ENCODE peak calls at places on chromosomes 13 and 19, in nine cellular contexts. M is T-cell; C is HTR-8/SVneo; W is stimulated activated CD4-positive, alpha-beta T cell treated with anti-CD3 and anti-CD28 coated beads, Interleukin-2, amount 100 ng/mL, for 4 hours; U is NCI-H524; Y is GM18507; O is stimulated activated naive CD4-positive, alpha-beta T cell; V is amygdala; A is ACHN. P is an unnamed sample.

GRCh38 chr19:5719274-5719960 is 529 bp downstream of the LONP1 start:
- DNase-seq in M (no peak), C (no peak), W (no peak), U (no peak), Y (no peak), O (no peak), V (no peak), A (peak), P (peak)

GRCh38 chr19:18428837-18429674 is 8.9 kb downstream of the ISYNA1 start:
- DNase-seq in M (peak), C (no peak), W (peak), U (peak), Y (peak), O (peak), V (peak), A (no peak), P (peak)

GRCh38 chr19:13794388-13794751 is 873 bp upstream of the ZSWIM4 start:
- DNase-seq in M (no peak), C (peak), W (no peak), U (no peak), Y (no peak), O (peak), V (no peak), A (peak), P (peak)

GRCh38 chr13:32430018-32430747 is 2.3 kb upstream of the N4BP2L1 start:
- DNase-seq in M (no peak), C (no peak), W (no peak), U (no peak), Y (no peak), O (no peak), V (no peak), A (no peak), P (no peak)

GRCh38 chr19:1017115-1017905 is 3.6 kb downstream of the TMEM259 start:
- DNase-seq in M (no peak), C (no peak), W (no peak), U (no peak), Y (no peak), O (no peak), V (no peak), A (no peak), P (peak)

GRCh38 chr13:47215741-47216140 is 318.9 kb upstream of the HTR2A start:
- DNase-seq in M (no peak), C (peak), W (no peak), U (no peak), Y (no peak), O (no peak), V (no peak), A (peak), P (peak)

GRCh38 chr19:43667524-43668405 is 2.2 kb downstream of the PLAUR start:
- DNase-seq in M (no peak), C (no peak), W (no peak), U (peak), Y (no peak), O (no peak), V (no peak), A (no peak), P (no peak)

GRCh38 chr13:40146063-40146462 is 490.6 kb downstream of the COG6 start:
- DNase-seq in M (no peak), C (no peak), W (no peak), U (no peak), Y (no peak), O (no peak), V (no peak), A (no peak), P (peak)

GRCh38 chr19:45279587-45280192 is 28.6 kb downstream of the MARK4 start:
- DNase-seq in M (no peak), C (no peak), W (no peak), U (no peak), Y (no peak), O (no peak), V (no peak), A (no peak), P (no peak)

GRCh38 chr13:97715763-97716162 is 237.7 kb upstream of the IPO5 start:
- DNase-seq in M (no peak), C (no peak), W (no peak), U (no peak), Y (no peak), O (no peak), V (no peak), A (no peak), P (peak)

GRCh38 chr13:27921421-27921960 is 1.7 kb downstream of the PDX1 start:
- DNase-seq in M (no peak), C (no peak), W (no peak), U (no peak), Y (no peak), O (no peak), V (no peak), A (no peak), P (no peak)

GRCh38 chr19:18603958-18604819 is 2.4 kb downstream of the CRLF1 start:
- DNase-seq in M (no peak), C (no peak), W (no peak), U (no peak), Y (no peak), O (no peak), V (no peak), A (no peak), P (no peak)

GRCh38 chr13:45584816-45585215 is 30.7 kb downstream of the ERICH6B start:
- DNase-seq in M (no peak), C (no peak), W (no peak), U (no peak), Y (no peak), O (no peak), V (no peak), A (peak), P (peak)

GRCh38 chr13:90738881-90739280 is 608.6 kb upstream of the MIR17HG start:
- DNase-seq in M (no peak), C (no peak), W (no peak), U (no peak), Y (no peak), O (no peak), V (no peak), A (no peak), P (no peak)

GRCh38 chr13:96090240-96091101 is 564 bp downstream of the HS6ST3 start:
- DNase-seq in M (no peak), C (no peak), W (no peak), U (no peak), Y (no peak), O (no peak), V (no peak), A (peak), P (peak)

P was measured in epithelial cell of esophagus.